ENCODE peak calls at places on chromosomes 12 and 14, in five cellular contexts. W is non-pigmented ciliary epithelial cell; Q is coronary artery; R is skeletal muscle cell; B is stimulated activated naive B cell treated with anti-CD40 and anti-IgM and Interleukin-4, amounts not matched to agents 10 μg/mL and 1 μg/mL and 100 μg/mL, for 72 hours. N is an unnamed sample.

GRCh38 chr12:107590369-107591094 is 95.1 kb upstream of the PWP1 start:
- DNase-seq in W (no peak), Q (no peak), R (no peak), B (no peak), N (no peak)

GRCh38 chr12:4134833-4135597 is 138.5 kb upstream of the CCND2 start:
- DNase-seq in W (no peak), Q (no peak), R (no peak), B (no peak), N (no peak)

GRCh38 chr12:79058342-79058741 is 193.8 kb downstream of the SYT1 start:
- DNase-seq in W (peak; percentile 64), Q (no peak), R (no peak), B (no peak), N (no peak)

GRCh38 chr14:95006479-95006878 is 150.8 kb downstream of the DICER1 start:
- DNase-seq in W (no peak), Q (no peak), R (no peak), B (no peak), N (peak; percentile 91)

GRCh38 chr14:51676549-51676948 is 24.8 kb downstream of the FRMD6 start:
- DNase-seq in W (no peak), Q (no peak), R (no peak), B (no peak), N (no peak)

GRCh38 chr12:100799770-100800169 is 5.2 kb downstream of the ANO4 start:
- DNase-seq in W (no peak), Q (no peak), R (no peak), B (no peak), N (no peak)

GRCh38 chr14:89378119-89378518 is 38.9 kb downstream of the FOXN3 start:
- DNase-seq in W (peak; percentile 68), Q (peak; percentile 5), R (peak; percentile 23), B (no peak), N (no peak)

GRCh38 chr12:121550974-121551631 is 29.7 kb downstream of the KDM2B start:
- DNase-seq in W (no peak), Q (no peak), R (no peak), B (no peak), N (no peak)

GRCh38 chr12:73106296-73106695 is 834.1 kb downstream of the TRHDE start:
- DNase-seq in W (no peak), Q (no peak), R (no peak), B (no peak), N (no peak)

GRCh38 chr12:109736552-109737108 is 23.0 kb downstream of the FAM222A start:
- DNase-seq in W (peak; percentile 10), Q (no peak), R (peak; percentile 23), B (no peak), N (no peak)

GRCh38 chr12:110666892-110667291 is 22.0 kb downstream of the HVCN1 start:
- DNase-seq in W (no peak), Q (no peak), R (no peak), B (no peak), N (no peak)

N was measured in vagina.